ENCODE peak calls at places on chromosomes 6 and 20, in six cellular contexts. B is breast epithelium, Q is right lobe of liver, C is uterus, A is H54, K is upper lobe of left lung. P is an unnamed sample.

GRCh38 chr6:157921685-157922367 is 59.8 kb upstream of the SYNJ2 start:
- DNase-seq in K (no peak), B (no peak), Q (no peak), C (no peak), A (no peak), P (no peak)

GRCh38 chr20:56826971-56827645 is 198.0 kb downstream of the TFAP2C start:
- DNase-seq in K (no peak), Q (no peak), B (no peak), A (no peak), C (peak; percentile 74), P (no peak)

GRCh38 chr20:44019638-44020335 is 105.1 kb downstream of the TOX2 start:
- DNase-seq in C (no peak), B (no peak), Q (no peak), A (no peak), K (no peak), P (no peak)

GRCh38 chr6:150026976-150027805 is 1.9 kb upstream of the RAET1L start:
- DNase-seq in C (no peak), A (no peak), K (no peak), Q (no peak), B (no peak), P (no peak)

GRCh38 chr6:159969204-159969912 is 476 bp downstream of the IGF2R start:
- DNase-seq in Q (peak; percentile 73), K (peak; percentile 47), C (peak; percentile 50), B (peak; percentile 58), A (no peak), P (no peak)

GRCh38 chr6:79377830-79378460 is 143.5 kb upstream of the HMGN3 start:
- DNase-seq in B (no peak), A (no peak), K (no peak), C (no peak), Q (no peak), P (no peak)

GRCh38 chr6:35589201-35589739 is 76.6 kb upstream of the TULP1 start:
- DNase-seq in C (no peak), A (no peak), Q (no peak), K (no peak), B (no peak), P (no peak)

GRCh38 chr6:16498237-16498636 is 259.9 kb downstream of the GMPR start:
- DNase-seq in C (no peak), A (no peak), B (no peak), Q (no peak), K (no peak), P (no peak)

GRCh38 chr6:52420668-52421358 is 671 bp downstream of the EFHC1 start:
- DNase-seq in K (no peak), B (no peak), A (no peak), Q (no peak), C (no peak), P (no peak)

GRCh38 chr20:48659888-48660287 is 167.9 kb downstream of the PREX1 start:
- DNase-seq in K (no peak), B (peak; percentile 83), Q (peak; percentile 71), C (no peak), A (no peak), P (no peak)

GRCh38 chr6:30813623-30814136 is 69.3 kb upstream of the IER3 start:
- DNase-seq in B (no peak), K (no peak), Q (no peak), A (no peak), C (no peak), P (no peak)

GRCh38 chr6:116030745-116031144 is 29.9 kb downstream of the FRK start:
- DNase-seq in A (no peak), K (no peak), C (no peak), B (no peak), Q (no peak), P (no peak)

GRCh38 chr20:51487525-51488279 is 54.8 kb downstream of the NFATC2 start:
- DNase-seq in C (peak; percentile 71), K (no peak), A (peak; percentile 93), B (no peak), Q (no peak), P (no peak)

GRCh38 chr6:34154668-34155447 is 9.0 kb upstream of the GRM4 start:
- DNase-seq in B (peak; percentile 60), K (peak; percentile 31), A (peak; percentile 90), Q (no peak), C (peak; percentile 24), P (peak; percentile 95)

GRCh38 chr6:125779924-125780539 is 10.7 kb upstream of the NCOA7 start:
- DNase-seq in B (peak; percentile 89), C (peak; percentile 87), K (peak; percentile 72), A (peak; percentile 38), Q (peak; percentile 75), P (peak; percentile 41)
- TF ChIP-seq POLR2A in B (peak; percentile 46), C (no peak), K (peak; percentile 29), A (no peak), Q (no peak), P (no peak)

DNA sequence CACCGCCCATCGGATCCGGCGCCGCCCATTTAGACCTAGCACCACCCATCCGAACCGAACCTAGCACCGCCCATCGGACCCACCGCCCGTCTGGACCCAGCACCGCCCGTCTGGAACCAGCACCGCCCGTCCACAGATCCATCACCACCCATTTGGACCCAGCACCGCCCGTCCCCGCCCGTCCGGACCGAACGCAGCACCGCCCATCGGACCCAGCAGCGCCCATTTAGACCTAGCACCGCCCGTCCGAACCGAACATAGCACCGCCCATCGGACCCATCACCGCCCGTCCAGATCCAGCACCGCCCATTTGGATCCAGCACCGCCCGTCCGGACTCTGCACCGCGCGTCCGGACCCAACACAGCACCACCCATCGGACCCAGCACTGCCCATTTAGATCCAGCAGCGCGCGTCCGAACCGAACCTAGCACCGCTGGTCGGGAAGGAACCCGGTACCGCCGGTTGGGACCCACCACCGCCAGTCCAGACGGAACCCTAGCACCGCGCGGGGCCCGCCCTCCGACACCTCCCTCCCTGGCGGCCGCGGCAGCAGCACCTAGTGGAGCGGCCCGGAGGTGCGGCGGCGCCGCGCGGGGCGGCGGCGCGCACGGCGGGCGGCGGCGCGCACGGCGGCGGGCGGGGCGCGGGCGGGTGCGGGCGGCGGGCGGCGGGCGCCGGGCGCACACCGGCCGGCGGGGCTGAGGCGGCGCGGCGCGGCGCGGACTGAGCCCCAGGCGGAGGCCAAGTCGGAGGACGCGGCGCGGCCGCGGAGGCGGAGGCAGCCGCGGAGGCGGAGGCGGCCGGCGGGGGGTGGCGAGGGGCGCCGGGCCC is at the start of gene AFDN:
- DNase-seq in Q (peak; percentile 88), K (peak; percentile 64), A (peak; percentile 59), C (peak; percentile 80), B (peak; percentile 78), P (peak; percentile 79)
- TF ChIP-seq POLR2A in Q (peak; percentile 42), K (no peak), A (peak; percentile 59), C (peak; percentile 37), B (no peak), P (no peak)

GRCh38 chr6:142280927-142281326 is 20.9 kb upstream of the ADGRG6 start:
- DNase-seq in Q (no peak), A (no peak), C (no peak), B (no peak), K (no peak), P (no peak)

GRCh38 chr6:142286088-142286409 is 15.8 kb upstream of the ADGRG6 start:
- DNase-seq in K (no peak), B (no peak), C (no peak), A (no peak), Q (no peak), P (no peak)

GRCh38 chr6:142285235-142286087 is 16.3 kb upstream of the ADGRG6 start:
- DNase-seq in Q (no peak), C (no peak), A (no peak), K (no peak), B (no peak), P (no peak)

GRCh38 chr6:142280265-142280664 is 21.5 kb upstream of the ADGRG6 start:
- DNase-seq in A (no peak), B (no peak), Q (no peak), K (no peak), C (no peak), P (no peak)

GRCh38 chr6:142284419-142284818 is 17.4 kb upstream of the ADGRG6 start:
- DNase-seq in Q (no peak), K (no peak), B (no peak), C (no peak), A (no peak), P (no peak)
- TF ChIP-seq POLR2A in Q (no peak), K (no peak), B (no peak), C (no peak), A (no peak), P (no peak)

DNA sequence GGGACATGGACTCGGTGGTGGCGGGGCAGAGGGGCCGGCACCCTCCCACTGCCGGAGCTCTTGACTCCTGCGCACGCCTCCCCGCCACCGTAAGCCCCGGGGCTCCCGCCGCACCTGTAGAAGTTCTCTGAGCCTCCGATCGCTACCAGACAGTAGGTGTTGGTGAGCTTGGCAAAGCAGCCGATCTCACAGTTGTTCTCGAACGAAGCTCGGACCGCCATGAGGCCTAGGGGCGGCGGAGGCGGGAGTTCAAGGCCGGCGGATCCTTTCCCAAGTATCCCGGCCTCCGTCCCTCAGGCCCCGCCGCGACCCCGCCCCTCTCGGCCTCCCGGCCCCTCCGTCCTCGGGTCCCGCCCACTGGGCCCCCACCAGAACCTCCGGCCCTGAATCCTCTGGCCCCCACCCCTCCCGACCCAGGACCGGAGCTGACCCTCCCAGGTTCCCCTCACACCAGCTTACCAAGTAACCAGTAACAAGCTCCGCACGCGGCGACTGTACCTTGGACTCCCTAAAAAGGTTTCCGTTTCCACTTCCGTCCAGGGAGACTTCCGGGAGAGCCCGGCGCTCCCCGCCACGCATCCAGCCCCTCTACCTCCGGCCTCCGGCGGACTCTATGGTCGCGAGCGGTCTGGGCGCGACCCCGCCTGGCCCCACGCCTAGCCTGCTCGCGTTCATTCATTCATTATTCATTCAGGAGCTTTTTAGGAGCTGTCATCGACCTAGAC is at the start of gene EIF6:
- DNase-seq in Q (peak; percentile 88), K (peak; percentile 83), A (peak; percentile 90), C (peak; percentile 76), B (peak; percentile 72), P (peak; percentile 94)
- TF ChIP-seq POLR2A in Q (peak; percentile 51), K (no peak), A (peak; percentile 63), C (peak; percentile 40), B (no peak), P (peak; percentile 85)

GRCh38 chr20:31896049-31896448 is 25.6 kb downstream of the TTLL9 start:
- DNase-seq in B (no peak), C (no peak), K (no peak), A (no peak), Q (no peak), P (no peak)

GRCh38 chr20:31901615-31902014 is 31.2 kb downstream of the TTLL9 start:
- DNase-seq in C (no peak), A (no peak), Q (no peak), B (no peak), K (no peak), P (no peak)

GRCh38 chr20:31894980-31895675 is 24.7 kb downstream of the TTLL9 start:
- DNase-seq in K (peak; percentile 86), Q (no peak), A (peak; percentile 68), B (peak; percentile 55), C (peak; percentile 82), P (peak; percentile 56)

DNA sequence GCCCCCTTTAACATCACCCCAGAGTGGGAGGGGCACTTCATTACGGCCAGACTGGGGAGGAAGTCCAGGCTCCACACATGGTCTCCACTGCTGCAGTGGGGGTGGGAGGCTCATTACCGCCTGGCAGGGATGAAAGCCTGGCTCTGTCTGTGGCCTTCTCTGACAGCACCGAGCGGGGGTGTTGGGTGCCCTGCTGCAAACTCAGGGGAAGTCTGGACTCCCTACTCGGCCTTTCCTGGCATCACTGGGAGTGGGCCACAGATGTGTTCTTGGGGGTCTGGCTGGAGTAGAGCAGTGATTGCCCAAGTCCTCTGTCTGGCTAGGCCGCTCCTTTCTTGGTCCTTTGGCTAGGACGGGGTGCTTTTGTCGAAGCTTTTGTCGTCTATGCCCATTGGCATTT is 27.1 kb downstream of the TTLL9 start:
- DNase-seq in A (no peak), C (no peak), B (no peak), Q (no peak), K (no peak), P (no peak)
- TF ChIP-seq POLR2A in A (no peak), C (no peak), B (no peak), Q (no peak), K (no peak), P (no peak)

P was measured in GM12891.